ENCODE peak calls at places on chromosomes 5 and 9, in four cellular contexts. One of them, this sample, is unnamed.

GRCh38 chr5:132017316-132017715 is 5.9 kb upstream of the ACSL6 start:
- DNase-seq in T-cell: no peak
- DNase-seq in AG10803: no peak
- DNase-seq in fibroblast of mammary gland: no peak
- DNase-seq in this sample: no peak

GRCh38 chr9:88462191-88462590 is 72.8 kb upstream of the NXNL2 start:
- DNase-seq in T-cell: no peak
- DNase-seq in AG10803: peak; percentile 63
- DNase-seq in fibroblast of mammary gland: peak; percentile 57
- DNase-seq in this sample: no peak

GRCh38 chr5:122077451-122078115 is 476 bp downstream of the LOX start:
- DNase-seq in T-cell: no peak
- DNase-seq in AG10803: no peak
- DNase-seq in fibroblast of mammary gland: no peak
- DNase-seq in this sample: peak; percentile 33

GRCh38 chr5:42656661-42657035 is 100.0 kb upstream of the CCDC152 start:
- DNase-seq in T-cell: no peak
- DNase-seq in AG10803: no peak
- DNase-seq in fibroblast of mammary gland: peak; percentile 21
- DNase-seq in this sample: no peak

GRCh38 chr5:64632251-64632650 is 58.1 kb upstream of the SHISAL2B start:
- DNase-seq in T-cell: no peak
- DNase-seq in AG10803: no peak
- DNase-seq in fibroblast of mammary gland: peak; percentile 33
- DNase-seq in this sample: no peak

GRCh38 chr9:131276107-131276888 is at the start of gene FAM78A:
- DNase-seq in T-cell: peak; percentile 62
- DNase-seq in AG10803: peak; percentile 16
- DNase-seq in fibroblast of mammary gland: no peak
- DNase-seq in this sample: peak; percentile 59

GRCh38 chr5:133873454-133873853 is 95.0 kb downstream of the C5orf15 start:
- DNase-seq in T-cell: no peak
- DNase-seq in AG10803: no peak
- DNase-seq in fibroblast of mammary gland: peak; percentile 33
- DNase-seq in this sample: no peak

GRCh38 chr5:156414381-156414780 is 87.4 kb downstream of the SGCD start:
- DNase-seq in T-cell: no peak
- DNase-seq in AG10803: peak; percentile 57
- DNase-seq in fibroblast of mammary gland: peak; percentile 40
- DNase-seq in this sample: no peak

GRCh38 chr5:1660037-1660400 is 136.3 kb upstream of the LPCAT1 start:
- DNase-seq in T-cell: no peak
- DNase-seq in AG10803: no peak
- DNase-seq in fibroblast of mammary gland: no peak
- DNase-seq in this sample: no peak

GRCh38 chr9:137680445-137681358 is 61.9 kb downstream of the EHMT1 start:
- DNase-seq in T-cell: no peak
- DNase-seq in AG10803: no peak
- DNase-seq in fibroblast of mammary gland: no peak
- DNase-seq in this sample: peak; percentile 71